ENCODE peak calls at places on chromosomes 2 and 18, in four cellular contexts. Q, I, B and X are unnamed samples.

GRCh38 chr2:219997341-219997851 is 370.0 kb downstream of the SLC4A3 start:
- DNase-seq in Q (peak; percentile 42), I (peak; percentile 84), B (peak; percentile 37), X (peak; percentile 26)

GRCh38 chr2:24083567-24084385 is 858 bp downstream of the TP53I3 start:
- DNase-seq in B (peak; percentile 72), I (no peak), Q (peak; percentile 83), X (peak; percentile 79)

GRCh38 chr2:25632396-25632795 is 41.0 kb downstream of the DTNB start:
- DNase-seq in Q (no peak), I (no peak), B (no peak), X (no peak)

GRCh38 chr2:18976112-18976961 is 382.1 kb downstream of the OSR1 start:
- DNase-seq in Q (peak; percentile 90), I (no peak), B (peak; percentile 68), X (peak; percentile 48)

GRCh38 chr2:233244818-233245217 is 6.7 kb upstream of the ATG16L1 start:
- DNase-seq in I (no peak), Q (peak; percentile 50), B (no peak), X (no peak)

GRCh38 chr2:119707117-119708087 is 28.4 kb downstream of the TMEM177 start:
- DNase-seq in I (no peak), Q (no peak), B (no peak), X (no peak)

GRCh38 chr18:2912357-2913299 is 65.8 kb downstream of the EMILIN2 start:
- DNase-seq in I (no peak), Q (no peak), B (no peak), X (no peak)

GRCh38 chr2:120879401-120880295 is 144.0 kb downstream of the GLI2 start:
- DNase-seq in Q (no peak), I (no peak), B (peak; percentile 41), X (peak; percentile 54)

GRCh38 chr2:102119255-102119654 is 23.3 kb upstream of the IL1R1 start:
- DNase-seq in B (no peak), Q (peak; percentile 29), I (no peak), X (no peak)

GRCh38 chr2:120496759-120497158 is 150.8 kb downstream of the INHBB start:
- DNase-seq in I (no peak), Q (no peak), B (no peak), X (no peak)

GRCh38 chr2:180524458-180524857 is 455.9 kb upstream of the UBE2E3 start:
- DNase-seq in Q (peak; percentile 24), B (no peak), I (no peak), X (peak; percentile 2)

GRCh38 chr2:9251154-9252001 is 44.8 kb downstream of the ASAP2 start:
- DNase-seq in B (no peak), Q (peak; percentile 95), I (no peak), X (peak; percentile 90)

GRCh38 chr2:217897816-217898806 is 104.7 kb downstream of the TNS1 start:
- DNase-seq in B (peak; percentile 31), Q (no peak), I (no peak), X (no peak)